ENCODE peak calls at places on chromosomes 13 and 19, in four cellular contexts. B is mesothelial cell of epicardium; A is CD4-positive, alpha-beta T cell; M is type B pancreatic cell. W is an unnamed sample.

GRCh38 chr19:51147663-51148062 is 5.6 kb downstream of the SIGLEC7 start:
- DNase-seq in B (no peak), A (no peak), M (no peak), W (no peak)

GRCh38 chr13:101150998-101151397 is 265.3 kb downstream of the NALCN start:
- DNase-seq in B (no peak), A (no peak), M (no peak), W (no peak)

GRCh38 chr19:46863818-46864629 is 3.2 kb downstream of the ARHGAP35 start:
- DNase-seq in B (no peak), A (no peak), M (no peak), W (no peak)

GRCh38 chr13:29472317-29472961 is 123.0 kb downstream of the SLC7A1 start:
- DNase-seq in B (no peak), A (peak; percentile 27), M (no peak), W (peak; percentile 43)

GRCh38 chr19:39407644-39408391 is 1.2 kb downstream of the ZFP36 start:
- DNase-seq in B (no peak), A (peak; percentile 79), M (no peak), W (no peak)

GRCh38 chr19:18662972-18663732 is 20.3 kb upstream of the CRTC1 start:
- DNase-seq in B (no peak), A (no peak), M (no peak), W (no peak)

GRCh38 chr13:71218960-71219359 is 648.0 kb downstream of the DACH1 start:
- DNase-seq in B (no peak), A (no peak), M (no peak), W (no peak)

GRCh38 chr19:6677924-6678689 is 8.1 kb upstream of the TNFSF14 start:
- DNase-seq in B (no peak), A (peak; percentile 33), M (no peak), W (peak; percentile 18)

GRCh38 chr13:30983431-30983830 is 51.0 kb downstream of the TEX26 start:
- DNase-seq in B (no peak), A (no peak), M (no peak), W (no peak)

GRCh38 chr19:1377965-1378785 is 5.5 kb upstream of the NDUFS7 start:
- DNase-seq in B (no peak), A (no peak), M (no peak), W (no peak)
- TF ChIP-seq CTCF in B (peak; percentile 24), A (no peak), M (peak; percentile 43), W (peak; percentile 13)

DNA sequence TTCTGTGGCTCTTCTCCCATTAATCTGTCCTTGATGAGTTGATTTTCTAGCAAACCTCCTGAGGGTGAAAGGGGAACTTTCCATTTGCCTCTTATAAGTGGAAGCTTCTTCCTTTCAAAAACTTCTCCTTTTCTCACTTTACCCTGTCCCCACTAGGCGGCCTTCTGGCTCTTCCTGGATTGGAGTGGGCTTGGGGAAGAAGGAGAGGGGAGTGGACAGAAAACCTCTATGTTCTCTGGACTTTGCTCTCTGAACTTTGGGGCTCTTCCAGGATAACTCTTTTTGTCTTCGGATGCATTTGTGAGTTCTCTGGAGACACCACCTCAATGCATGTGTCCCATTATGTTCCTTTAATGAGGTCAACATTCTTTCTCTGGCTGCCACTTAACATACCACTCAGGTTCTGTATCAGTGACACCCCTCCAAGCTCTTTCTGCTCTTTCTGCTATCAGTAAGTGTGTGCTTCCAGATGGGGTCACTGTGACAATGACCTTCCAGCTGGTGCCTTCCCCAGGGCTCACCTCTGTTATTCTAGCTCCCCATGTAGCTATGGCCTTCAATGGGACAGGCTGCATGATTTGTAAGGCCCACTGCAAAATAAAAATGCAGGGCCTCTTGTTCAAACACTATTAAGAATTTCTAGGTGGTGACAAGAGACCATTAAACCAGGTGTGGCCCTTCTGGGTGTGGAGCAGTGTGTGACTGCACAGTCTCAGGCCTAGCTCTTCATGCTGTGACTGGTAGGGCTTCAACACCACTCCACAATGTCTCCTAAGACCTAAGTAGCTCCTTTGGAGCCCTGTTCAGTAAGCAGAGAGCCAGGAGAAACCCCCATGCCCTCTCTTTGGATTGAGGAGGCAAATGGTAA is 389.2 kb downstream of the EFNB2 start:
- DNase-seq in B (no peak), A (no peak), M (no peak), W (no peak)
- TF ChIP-seq CTCF in B (no peak), A (no peak), M (no peak), W (peak; percentile 15)

DNA sequence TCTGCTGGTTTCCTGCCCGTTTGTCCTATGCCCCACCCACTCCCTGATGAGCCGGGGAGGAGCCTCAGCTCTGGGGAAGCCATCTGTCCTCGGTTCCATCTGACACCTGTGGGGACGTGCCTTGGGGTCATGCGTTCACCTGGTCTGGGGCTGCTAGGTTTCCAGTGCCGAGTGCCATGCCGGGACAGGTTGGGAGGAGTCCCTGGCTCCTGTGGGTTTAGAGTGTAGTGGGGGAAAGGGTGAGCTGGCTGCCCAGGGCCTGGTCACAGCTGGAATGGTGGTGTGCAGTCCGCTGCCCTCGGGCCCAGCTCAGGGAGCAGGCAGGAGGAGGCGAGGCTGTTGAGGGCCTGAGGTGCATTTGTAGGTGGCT is 2.5 kb downstream of the KDM4B start:
- DNase-seq in B (no peak), A (peak; percentile 12), M (no peak), W (no peak)
- TF ChIP-seq CTCF in B (no peak), A (no peak), M (no peak), W (no peak)

DNA sequence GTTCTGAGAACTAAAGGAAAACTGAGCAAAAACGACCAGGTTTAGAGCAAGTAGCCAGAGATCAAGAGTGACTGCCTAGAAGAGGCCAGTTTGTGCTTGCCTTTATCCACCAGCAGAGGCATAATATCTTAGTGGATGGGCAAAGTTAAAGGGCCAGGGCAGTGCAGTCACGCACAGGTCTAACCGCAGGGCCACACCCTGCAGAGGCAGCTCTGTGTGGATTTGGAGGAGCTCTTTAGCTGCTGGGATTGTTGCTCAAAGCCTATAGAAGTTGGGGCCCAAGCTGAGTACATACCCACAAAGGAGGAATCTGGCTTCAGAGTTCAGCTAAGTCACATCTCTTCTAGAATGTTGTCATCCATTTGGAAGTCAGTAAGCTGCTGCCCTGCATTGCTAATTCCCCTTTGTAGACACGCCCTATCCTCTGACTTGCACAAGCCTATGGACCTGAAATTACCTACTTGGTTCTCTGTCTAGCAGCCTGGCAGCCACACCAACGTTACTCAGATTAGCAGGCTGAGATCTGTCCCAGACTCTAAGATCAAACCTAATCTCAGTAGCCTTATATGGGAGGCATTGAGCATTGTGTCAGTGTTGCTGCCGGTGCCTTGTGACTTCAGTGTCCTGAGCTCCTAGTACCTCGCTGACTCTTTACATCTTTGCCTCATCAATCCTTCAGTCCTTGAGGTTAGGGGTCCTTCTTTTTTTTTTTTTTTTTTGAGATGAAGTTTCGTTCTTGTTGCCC is 102.9 kb upstream of the STARD13 start:
- DNase-seq in B (no peak), A (no peak), M (no peak), W (no peak)
- TF ChIP-seq CTCF in B (no peak), A (no peak), M (peak; percentile 18), W (no peak)

DNA sequence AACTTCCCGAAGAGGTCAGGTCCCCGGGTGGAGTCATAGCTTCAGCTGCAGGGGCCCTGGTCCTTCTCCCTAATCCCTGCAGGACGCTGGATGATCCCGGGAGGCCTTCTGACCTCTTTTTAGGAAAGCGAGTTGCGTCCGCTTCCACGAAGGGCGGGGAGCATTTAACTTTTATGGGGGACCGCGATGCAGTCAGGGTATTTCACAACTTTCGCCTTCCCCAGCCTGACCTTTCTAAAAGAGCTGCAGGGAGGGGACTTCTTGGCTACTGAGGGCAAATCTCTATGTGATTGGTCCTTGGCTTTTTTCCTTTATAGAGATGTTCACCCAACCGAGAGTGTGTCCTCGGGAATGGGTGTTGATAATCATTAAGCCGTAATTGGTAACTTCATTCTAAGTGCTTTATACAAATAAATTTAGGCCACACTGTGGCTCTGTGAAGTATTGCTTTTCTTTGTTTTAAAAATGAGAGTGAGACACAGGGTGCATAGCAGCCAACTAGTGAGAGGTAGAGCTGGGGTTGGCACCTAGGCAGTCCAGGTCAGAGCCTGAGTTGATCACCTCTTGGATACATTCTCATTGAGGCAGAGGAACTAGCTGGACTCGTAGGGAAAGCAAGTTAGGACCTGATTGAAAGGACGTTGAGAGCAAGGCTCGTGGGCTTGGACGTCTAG is 841 bp downstream of the ZNF230 start:
- DNase-seq in B (no peak), A (no peak), M (no peak), W (no peak)
- TF ChIP-seq CTCF in B (no peak), A (no peak), M (peak; percentile 22), W (no peak)